ENCODE peak calls at places on chromosomes 1 and 21, in seven cellular contexts. J, N, Y, X, E, F and U are unnamed samples.

GRCh38 chr1:198320748-198321147 is 163.9 kb downstream of the NEK7 start:
- DNase-seq in X (no peak), E (no peak), J (no peak), N (no peak), Y (no peak), F (no peak), U (no peak)

GRCh38 chr1:73953611-73954010 is 244.4 kb downstream of the LRRIQ3 start:
- DNase-seq in X (no peak), Y (no peak), E (no peak), J (no peak), F (no peak), N (no peak), U (no peak)

GRCh38 chr1:29653034-29653810 is 416.9 kb downstream of the PTPRU start:
- DNase-seq in E (no peak), J (no peak), X (no peak), Y (peak), N (no peak), F (no peak), U (no peak)

GRCh38 chr1:59178339-59178744 is 118.6 kb upstream of the FGGY start:
- DNase-seq in E (no peak), F (no peak), N (peak), J (no peak), Y (no peak), X (no peak), U (no peak)

GRCh38 chr1:46364612-46365011 is 24.0 kb downstream of the NSUN4 start:
- DNase-seq in E (no peak), F (no peak), N (peak), J (no peak), X (no peak), Y (no peak), U (no peak)

GRCh38 chr1:153936011-153936802 is 10.3 kb downstream of the DENND4B start:
- DNase-seq in E (no peak), X (no peak), N (no peak), F (no peak), Y (no peak), J (no peak), U (no peak)

GRCh38 chr1:156692958-156693857 is 12.2 kb downstream of the CRABP2 start:
- DNase-seq in X (peak), J (no peak), E (no peak), F (peak), N (no peak), Y (no peak), U (peak)

GRCh38 chr1:87129606-87130005 is 199.1 kb upstream of the LMO4 start:
- DNase-seq in J (no peak), X (no peak), N (no peak), F (no peak), Y (no peak), E (no peak), U (no peak)

GRCh38 chr1:110975265-110975664 is 11.5 kb upstream of the LRIF1 start:
- DNase-seq in F (no peak), E (no peak), Y (no peak), N (no peak), X (no peak), J (no peak), U (no peak)

GRCh38 chr1:197319631-197320030 is 51.6 kb downstream of the CRB1 start:
- DNase-seq in Y (no peak), F (no peak), N (no peak), E (no peak), J (no peak), X (no peak), U (no peak)

GRCh38 chr1:22817462-22817861 is 106.8 kb downstream of the EPHB2 start:
- DNase-seq in E (no peak), Y (no peak), F (no peak), X (no peak), J (no peak), N (no peak), U (peak)

GRCh38 chr1:203858055-203858454 is 3.3 kb upstream of the SNRPE start:
- DNase-seq in E (no peak), F (no peak), X (no peak), N (peak), J (peak), Y (no peak), U (peak)

GRCh38 chr1:20210736-20211405 is 24.6 kb upstream of the PLA2G2C start:
- DNase-seq in X (no peak), J (peak), E (no peak), F (no peak), N (no peak), Y (no peak), U (no peak)

GRCh38 chr1:28778021-28778420 is 33.9 kb upstream of the OPRD1 start:
- DNase-seq in N (no peak), E (no peak), J (no peak), X (no peak), F (no peak), Y (no peak), U (no peak)

GRCh38 chr1:53475661-53476060 is 16.5 kb downstream of the DMRTB1 start:
- DNase-seq in J (no peak), F (no peak), N (no peak), E (no peak), X (no peak), Y (no peak), U (no peak)

GRCh38 chr1:236156512-236157208 is 14.3 kb downstream of the GPR137B start:
- DNase-seq in N (no peak), E (no peak), J (no peak), Y (no peak), X (no peak), F (peak), U (no peak)

GRCh38 chr1:153985341-153985912 is 712 bp downstream of the RAB13 start:
- DNase-seq in F (no peak), N (peak), E (no peak), J (no peak), Y (no peak), X (no peak), U (peak)

GRCh38 chr1:177278626-177279390 is 108.0 kb downstream of the BRINP2 start:
- DNase-seq in X (no peak), J (peak), F (no peak), E (no peak), Y (no peak), N (peak), U (peak)
- TF ChIP-seq CTCF in X (no peak), J (no peak), F (no peak), E (no peak), Y (no peak), N (no peak), U (no peak)

GRCh38 chr21:21102874-21103273 is 104.7 kb downstream of the NCAM2 start:
- DNase-seq in Y (no peak), X (no peak), J (no peak), F (no peak), E (no peak), N (no peak), U (no peak)

GRCh38 chr21:21096956-21097355 is 98.7 kb downstream of the NCAM2 start:
- DNase-seq in J (no peak), F (no peak), E (no peak), N (no peak), X (no peak), Y (no peak), U (no peak)

GRCh38 chr21:21103692-21104091 is 105.5 kb downstream of the NCAM2 start:
- DNase-seq in X (no peak), Y (no peak), F (no peak), J (no peak), E (no peak), N (no peak), U (no peak)

GRCh38 chr21:21097425-21097824 is 99.2 kb downstream of the NCAM2 start:
- DNase-seq in F (no peak), E (no peak), X (no peak), J (no peak), Y (no peak), N (no peak), U (no peak)

GRCh38 chr21:21101911-21102310 is 103.7 kb downstream of the NCAM2 start:
- DNase-seq in Y (no peak), F (no peak), E (no peak), J (peak), X (peak), N (peak), U (peak)
- TF ChIP-seq CTCF in Y (no peak), F (no peak), E (no peak), J (no peak), X (peak), N (peak), U (no peak)

GRCh38 chr1:14435368-14436023 is 163.0 kb upstream of the KAZN start:
- DNase-seq in X (no peak), J (no peak), Y (no peak), N (no peak), F (no peak), E (no peak), U (no peak)
- TF ChIP-seq CTCF in X (peak), J (no peak), Y (no peak), N (no peak), F (peak), E (no peak), U (peak)

DNA sequence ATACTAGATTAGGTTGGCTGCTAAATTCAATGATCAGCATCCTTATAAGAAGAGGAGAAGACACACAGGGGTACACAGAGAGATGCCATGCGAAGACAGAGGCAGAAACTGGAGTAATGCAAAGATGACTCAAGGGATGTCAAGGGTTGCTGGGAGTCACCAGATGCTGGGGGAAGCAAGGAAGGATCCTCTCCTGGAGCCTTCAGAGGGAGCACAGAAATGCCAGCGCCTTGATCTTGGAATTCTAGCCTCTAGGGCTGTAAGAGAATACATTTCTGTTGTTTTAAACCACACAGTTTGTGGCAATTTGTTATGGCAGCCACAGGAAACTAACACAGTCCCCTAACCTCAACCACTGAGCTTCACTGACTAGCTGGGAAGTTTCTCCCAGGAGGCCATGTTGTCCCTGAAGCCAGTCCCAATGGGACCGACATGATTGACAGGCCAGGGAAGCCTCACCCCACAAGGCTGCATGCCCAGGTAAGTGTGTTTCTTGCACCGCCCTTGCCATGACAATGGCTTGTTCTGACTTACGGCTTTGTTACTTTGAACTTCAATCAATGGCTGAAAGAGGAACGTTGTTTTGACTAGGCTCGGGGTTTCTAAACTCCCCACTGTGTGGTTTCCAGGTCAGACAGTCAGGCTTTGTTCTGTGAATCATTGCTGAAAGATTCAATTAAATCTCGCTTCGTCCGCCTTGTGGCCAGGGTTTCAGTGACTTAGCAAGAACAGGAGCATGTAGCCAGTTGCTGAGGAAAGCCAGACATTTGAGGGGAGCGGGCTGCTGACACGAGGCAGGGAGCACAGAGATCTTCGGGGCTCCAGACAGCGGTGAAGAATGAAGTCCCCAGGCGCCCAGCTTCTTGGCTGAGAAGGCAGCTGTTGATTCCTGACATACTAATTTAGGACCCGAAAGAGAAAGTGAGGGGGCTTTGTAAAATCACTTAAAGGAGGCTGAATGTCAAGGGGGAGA is 62.3 kb downstream of the RUNX1 start:
- DNase-seq in E (peak), Y (no peak), X (no peak), F (no peak), J (no peak), N (peak), U (no peak)
- TF ChIP-seq CTCF in E (no peak), Y (no peak), X (no peak), F (no peak), J (no peak), N (peak), U (no peak)

GRCh38 chr1:208450958-208451357 is 206.8 kb upstream of the PLXNA2 start:
- DNase-seq in X (no peak), F (no peak), Y (no peak), N (no peak), J (no peak), E (no peak), U (no peak)

GRCh38 chr1:208448425-208448824 is 204.2 kb upstream of the PLXNA2 start:
- DNase-seq in F (no peak), N (no peak), X (no peak), Y (no peak), E (no peak), J (no peak), U (no peak)

GRCh38 chr1:208445710-208446702 is 201.8 kb upstream of the PLXNA2 start:
- DNase-seq in N (no peak), J (no peak), E (no peak), F (no peak), Y (peak), X (no peak), U (peak)

GRCh38 chr1:208455821-208456220 is 211.6 kb upstream of the PLXNA2 start:
- DNase-seq in N (no peak), Y (no peak), E (no peak), X (no peak), J (no peak), F (no peak), U (peak)

DNA sequence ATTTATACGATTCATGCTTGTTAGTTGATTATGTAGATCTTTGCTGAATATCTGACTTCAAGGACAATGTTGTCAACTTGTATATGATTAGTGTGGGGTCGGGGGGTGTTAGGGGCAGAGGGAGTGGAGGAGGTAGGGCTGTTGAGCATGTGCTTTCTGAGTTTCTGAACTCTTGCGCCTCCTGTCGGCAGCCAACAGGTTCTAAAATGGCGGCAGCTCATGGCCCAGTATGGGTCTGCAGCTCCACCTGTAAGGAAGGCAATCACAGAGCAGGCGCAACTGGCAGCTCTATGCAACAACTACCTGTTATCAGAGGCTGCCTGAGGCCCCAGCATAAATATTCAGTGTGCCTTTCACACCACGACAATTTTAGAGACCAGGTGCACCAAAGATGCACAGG is 205.8 kb upstream of the PLXNA2 start:
- DNase-seq in Y (no peak), E (no peak), X (no peak), J (no peak), F (no peak), N (no peak), U (no peak)
- TF ChIP-seq CTCF in Y (no peak), E (no peak), X (no peak), J (no peak), F (no peak), N (no peak), U (no peak)

GRCh38 chr1:52348704-52349301 is 17.2 kb downstream of the CC2D1B start:
- DNase-seq in E (no peak), J (peak), X (no peak), F (no peak), Y (no peak), N (peak), U (peak)
- TF ChIP-seq CTCF in E (no peak), J (no peak), X (peak), F (no peak), Y (no peak), N (peak), U (no peak)

GRCh38 chr1:242468749-242469148 is 55.7 kb downstream of the PLD5 start:
- DNase-seq in F (no peak), X (no peak), N (no peak), E (no peak), Y (peak), J (no peak), U (no peak)

GRCh38 chr1:242462867-242463266 is 61.6 kb downstream of the PLD5 start:
- DNase-seq in Y (no peak), N (no peak), J (no peak), X (no peak), F (no peak), E (no peak), U (no peak)

GRCh38 chr1:242470774-242471173 is 53.7 kb downstream of the PLD5 start:
- DNase-seq in J (no peak), N (no peak), E (no peak), X (no peak), Y (no peak), F (no peak), U (no peak)

DNA sequence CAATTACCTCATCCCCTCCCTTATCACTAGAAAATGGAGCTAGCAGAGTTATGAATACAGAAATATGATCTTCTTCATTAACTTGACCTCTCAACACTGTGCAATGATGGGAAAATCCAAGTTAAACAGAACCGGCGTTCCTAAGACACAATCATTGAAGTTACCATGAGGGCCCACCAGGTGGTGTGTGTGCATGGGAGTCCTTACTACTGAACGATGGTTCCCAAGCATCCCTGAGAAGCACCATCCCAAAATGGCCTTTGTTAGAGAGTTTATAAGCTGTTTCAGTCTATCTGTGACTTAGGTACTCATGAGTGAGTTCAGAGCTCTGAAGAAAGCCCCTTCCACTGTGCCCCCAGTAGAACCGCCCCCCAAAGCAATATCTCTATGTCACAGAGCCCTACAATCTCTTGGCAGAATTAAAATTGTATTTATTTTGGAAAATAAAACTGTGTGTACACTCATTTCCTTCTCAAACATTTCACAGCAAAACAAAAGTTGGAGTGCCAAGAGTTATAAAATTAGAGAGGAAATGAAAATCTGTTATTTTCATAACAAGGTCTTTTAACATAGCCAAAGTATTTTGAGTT is 56.8 kb downstream of the PLD5 start:
- DNase-seq in X (peak), E (no peak), F (peak), N (peak), Y (peak), J (peak), U (peak)
- TF ChIP-seq CTCF in X (peak), E (peak), F (peak), N (peak), Y (peak), J (peak), U (peak)

GRCh38 chr1:42146916-42147320 is 6.3 kb upstream of the GUCA2B start:
- DNase-seq in Y (peak), E (peak), X (peak), F (peak), N (peak), J (peak), U (peak)
- TF ChIP-seq CTCF in Y (peak), E (peak), X (peak), F (peak), N (peak), J (peak), U (peak)

GRCh38 chr1:109482242-109482641 is 1.5 kb upstream of the ATXN7L2 start:
- DNase-seq in Y (no peak), J (no peak), E (no peak), F (no peak), N (no peak), X (no peak), U (no peak)

GRCh38 chr1:109481646-109482045 is 2.1 kb upstream of the ATXN7L2 start:
- DNase-seq in J (no peak), E (no peak), Y (no peak), X (no peak), F (no peak), N (no peak), U (no peak)

GRCh38 chr1:109483658-109484518 is at the start of gene ATXN7L2:
- DNase-seq in N (peak), J (peak), Y (peak), X (peak), F (peak), E (peak), U (peak)

GRCh38 chr1:109484519-109484975 is 842 bp downstream of the ATXN7L2 start:
- DNase-seq in N (no peak), J (no peak), E (no peak), F (peak), X (no peak), Y (no peak), U (no peak)

GRCh38 chr1:109482796-109483638 is 688 bp upstream of the ATXN7L2 start:
- DNase-seq in Y (no peak), E (peak), N (no peak), J (no peak), X (peak), F (peak), U (no peak)
- TF ChIP-seq CTCF in Y (no peak), E (peak), N (no peak), J (no peak), X (no peak), F (peak), U (no peak)

DNA sequence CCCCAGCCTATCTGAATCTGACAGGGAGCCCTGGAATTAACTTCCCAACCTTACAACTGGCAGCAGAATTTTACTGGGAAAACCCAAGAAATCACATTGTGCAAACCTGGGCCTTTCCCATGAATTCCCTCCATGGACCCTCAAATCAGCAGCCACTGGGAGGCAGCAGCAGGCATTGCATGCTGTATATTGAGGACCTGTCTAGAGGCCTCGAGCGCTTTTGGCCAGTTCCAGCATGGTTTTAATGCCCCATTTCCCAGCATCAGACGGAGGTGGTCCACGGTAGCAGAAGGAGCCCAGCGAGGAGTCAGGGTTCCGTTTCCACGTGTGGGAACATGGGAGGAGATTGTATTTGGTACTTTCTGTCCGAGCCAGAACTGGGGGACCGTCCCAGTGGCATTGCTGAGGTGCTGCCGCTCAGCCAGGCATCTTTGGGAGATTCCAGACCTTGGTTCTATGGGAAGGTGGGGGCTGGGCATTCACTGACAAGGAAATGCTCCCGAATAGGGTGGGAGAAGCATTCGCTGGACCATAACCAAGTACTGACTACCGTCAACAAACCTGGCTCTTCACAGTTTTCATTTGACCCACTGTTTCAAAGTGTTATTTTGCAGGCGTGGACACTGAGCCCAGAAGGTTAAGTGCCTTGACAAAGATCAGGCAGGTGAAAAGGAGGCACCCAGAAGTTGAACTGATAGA is 15.9 kb downstream of the BMP8A start:
- DNase-seq in E (no peak), Y (no peak), X (no peak), N (peak), F (peak), J (no peak), U (no peak)
- TF ChIP-seq CTCF in E (no peak), Y (no peak), X (peak), N (peak), F (peak), J (no peak), U (no peak)